ENCODE peak calls at places on chromosome 13, in five cellular contexts. L is kidney, V is aorta, B is heart left ventricle, D is breast epithelium. I is an unnamed sample.

GRCh38 chr13:92963029-92963428 is 263.6 kb upstream of the GPC6 start:
- DNase-seq in L (no peak), V (no peak), B (no peak), D (no peak), I (no peak)

GRCh38 chr13:48156466-48156865 is 61.6 kb upstream of the MED4 start:
- DNase-seq in L (no peak), V (no peak), B (peak; percentile 49), D (no peak), I (peak; percentile 68)

GRCh38 chr13:74243637-74244526 is 109.7 kb upstream of the KLF12 start:
- DNase-seq in L (no peak), V (no peak), B (no peak), D (no peak), I (no peak)

GRCh38 chr13:53138369-53139036 is 109.9 kb downstream of the OLFM4 start:
- DNase-seq in L (no peak), V (no peak), B (peak; percentile 27), D (no peak), I (peak; percentile 39)

GRCh38 chr13:26987614-26988013 is 184.0 kb downstream of the USP12 start:
- DNase-seq in L (no peak), V (no peak), B (no peak), D (no peak), I (no peak)

GRCh38 chr13:84896128-84896527 is 903.1 kb downstream of the SLITRK6 start:
- DNase-seq in L (no peak), V (no peak), B (no peak), D (no peak), I (no peak)

GRCh38 chr13:102564564-102564963 is 32.2 kb upstream of the TPP2 start:
- DNase-seq in L (no peak), V (no peak), B (no peak), D (no peak), I (no peak)

GRCh38 chr13:107234315-107234714 is 666.4 kb upstream of the ARGLU1 start:
- DNase-seq in L (no peak), V (no peak), B (no peak), D (no peak), I (no peak)

GRCh38 chr13:50248537-50249521 is 233.6 kb downstream of the KCNRG start:
- DNase-seq in L (no peak), V (no peak), B (no peak), D (no peak), I (no peak)

GRCh38 chr13:80873589-80873988 is 532.7 kb upstream of the SPRY2 start:
- DNase-seq in L (no peak), V (no peak), B (no peak), D (no peak), I (no peak)

GRCh38 chr13:91313581-91313980 is 33.9 kb upstream of the MIR17HG start:
- DNase-seq in L (no peak), V (no peak), B (no peak), D (no peak), I (no peak)

GRCh38 chr13:46388846-46389245 is 1.8 kb upstream of the RUBCNL start:
- DNase-seq in L (no peak), V (no peak), B (no peak), D (no peak), I (no peak)

GRCh38 chr13:41995946-41996345 is 35.0 kb upstream of the VWA8 start:
- DNase-seq in L (no peak), V (no peak), B (no peak), D (no peak), I (no peak)

GRCh38 chr13:109743706-109744453 is 42.5 kb downstream of the IRS2 start:
- DNase-seq in L (peak; percentile 75), V (no peak), B (no peak), D (no peak), I (no peak)

GRCh38 chr13:50907781-50908180 is 1.8 kb upstream of the RNASEH2B start:
- DNase-seq in L (no peak), V (no peak), B (no peak), D (no peak), I (no peak)

GRCh38 chr13:107466326-107466725 is 749.0 kb downstream of the LIG4 start:
- DNase-seq in L (no peak), V (no peak), B (no peak), D (no peak), I (no peak)

GRCh38 chr13:43132228-43132627 is 108.8 kb downstream of the DNAJC15 start:
- DNase-seq in L (no peak), V (no peak), B (no peak), D (no peak), I (no peak)

GRCh38 chr13:33280550-33280905 is 5.0 kb downstream of the STARD13 start:
- DNase-seq in L (no peak), V (no peak), B (no peak), D (no peak), I (no peak)
- H3K4me1 ChIP-seq in L (peaks cover 11% of the 10 kb centered on the region), V (peaks cover 24% of the 10 kb centered on the region), B (peaks cover 88% of the 10 kb centered on the region), D (peaks cover 3% of the 10 kb centered on the region), I (peaks cover 11% of the 10 kb centered on the region)

GRCh38 chr13:99316224-99316623 is 9.0 kb upstream of the GPR183 start:
- DNase-seq in L (no peak), V (no peak), B (no peak), D (no peak), I (no peak)

GRCh38 chr13:99315186-99315585 is 8.0 kb upstream of the GPR183 start:
- DNase-seq in L (no peak), V (no peak), B (no peak), D (no peak), I (no peak)

GRCh38 chr13:99313941-99314340 is 6.7 kb upstream of the GPR183 start:
- DNase-seq in L (no peak), V (no peak), B (no peak), D (no peak), I (no peak)

GRCh38 chr13:99313473-99313872 is 6.3 kb upstream of the GPR183 start:
- DNase-seq in L (no peak), V (no peak), B (no peak), D (no peak), I (no peak)

GRCh38 chr13:99314640-99315176 is 7.5 kb upstream of the GPR183 start:
- DNase-seq in L (no peak), V (no peak), B (no peak), D (no peak), I (no peak)
- H3K4me3 ChIP-seq in L (no peak overlapping the region), V (no peak overlapping the region), B (no peak overlapping the region), D (no peak overlapping the region), I (no peak overlapping the region)

DNA sequence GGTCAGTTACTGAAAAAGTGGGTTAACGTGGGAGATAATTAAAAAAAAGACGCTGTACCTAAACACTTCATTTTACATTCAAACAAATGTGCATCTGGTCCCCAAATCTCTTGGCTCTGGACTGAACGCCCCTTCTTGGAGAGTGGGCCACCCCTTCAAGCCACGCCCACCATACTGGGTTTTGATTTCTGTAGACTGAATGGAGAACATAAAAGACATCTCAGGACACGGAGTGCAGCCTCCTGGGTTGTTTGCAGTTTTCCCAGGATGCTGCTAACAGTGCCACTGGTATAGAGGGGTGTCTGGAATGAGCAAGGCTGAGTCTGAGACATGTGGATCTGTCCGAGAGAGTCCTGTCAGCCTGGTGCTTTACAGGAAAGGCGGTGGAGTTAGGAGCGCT is 10.6 kb downstream of the TFDP1 start:
- DNase-seq in L (peak; percentile 15), V (no peak), B (no peak), D (peak; percentile 17), I (no peak)
- H3K27ac ChIP-seq in L (no peak overlapping the region), V (no peak overlapping the region), B (no peak overlapping the region), D (no peak overlapping the region), I (no peak overlapping the region)

DNA sequence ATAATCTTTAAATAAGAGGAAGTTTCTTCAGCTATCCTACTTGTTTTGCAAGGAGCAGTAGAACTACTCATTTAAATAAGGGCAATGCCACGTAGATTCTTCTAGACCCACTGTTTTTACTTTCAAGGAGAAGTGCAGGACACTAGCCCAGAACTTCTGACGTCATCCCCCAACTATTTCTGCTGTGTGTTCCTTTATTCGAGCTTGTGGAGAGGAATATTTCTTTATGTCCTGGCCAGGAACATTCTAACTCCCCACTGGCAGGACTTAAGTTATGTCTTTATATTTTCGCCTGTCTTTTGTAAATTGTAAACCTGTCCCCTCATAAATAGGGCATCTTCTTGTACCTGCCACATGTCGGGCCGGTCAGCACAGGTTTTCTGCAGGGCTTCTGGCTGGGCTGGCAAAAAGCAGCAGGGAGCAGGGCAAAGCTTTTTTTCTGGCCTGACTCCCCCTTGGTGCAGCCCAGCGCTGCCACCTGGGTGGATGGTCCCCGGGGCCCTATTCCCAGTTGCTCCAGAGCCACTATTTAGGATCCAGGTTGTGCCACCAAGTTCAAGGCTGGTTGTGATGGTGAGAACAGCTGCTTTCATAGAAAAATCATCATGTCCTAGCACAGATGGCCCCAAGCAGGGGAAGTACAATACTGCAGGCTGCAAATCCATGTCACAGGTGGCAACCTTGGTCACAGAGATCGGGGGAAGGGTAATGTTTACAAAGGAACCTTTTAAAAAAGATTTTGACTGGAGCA is 1.8 kb downstream of the MBNL2 start:
- DNase-seq in L (no peak), V (peak; percentile 73), B (peak; percentile 42), D (no peak), I (no peak)
- H3K4me1 ChIP-seq in L (peaks cover 29% of the 10 kb centered on the region), V (peaks cover 5% of the 10 kb centered on the region), B (peaks cover 56% of the 10 kb centered on the region), D (peaks cover 8% of the 10 kb centered on the region), I (peaks cover 16% of the 10 kb centered on the region)

DNA sequence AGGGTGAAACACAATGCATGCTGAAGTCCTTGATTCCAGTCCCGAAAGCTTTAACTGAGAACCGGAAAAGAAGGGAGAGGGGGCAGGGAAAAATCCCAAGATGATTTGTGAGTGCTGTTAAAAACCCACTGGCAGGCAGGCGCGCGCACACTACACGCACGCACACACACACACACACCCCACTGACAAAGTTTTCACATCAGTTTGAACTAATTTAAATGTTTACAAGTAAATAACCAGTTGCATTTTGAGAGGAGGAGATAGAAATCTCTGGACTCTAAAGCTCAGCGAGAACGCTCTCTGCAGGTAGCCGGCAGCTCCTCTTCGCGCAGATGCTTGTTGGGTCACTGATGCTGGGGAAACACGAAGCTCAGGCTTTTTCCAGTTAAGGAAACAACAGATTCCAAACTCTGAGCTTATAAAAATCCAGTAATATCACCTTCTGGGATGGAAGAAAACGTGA is 818 bp upstream of the SLITRK1 start:
- DNase-seq in L (no peak), V (no peak), B (no peak), D (no peak), I (no peak)
- H3K4me3 ChIP-seq in L (no peak overlapping the region), V (no peak overlapping the region), B (no peak overlapping the region), D (no peak overlapping the region), I (no peak overlapping the region)

I was measured in right cardiac atrium.